ENCODE peak calls at places on chromosomes 6 and 20, in seven cellular contexts. One of them, this sample, is unnamed.

GRCh38 chr6:53979468-53980067 is 131.7 kb upstream of the MLIP start:
- DNase-seq in activated T-helper 2 cell treated with anti-CD3 and anti-CD28 coated beads, Interferon-gamma antibody, Interleukin-2, Interleukin-4, amounts not matched to agents 10 μg/mL and 5 μg/mL and 100 μg/mL, durations not matched to agents 14 hours and 24 hours and 36 hours: no peak
- DNase-seq in RWPE1: peak
- DNase-seq in NCI-H460: peak
- DNase-seq in GDM1: peak
- DNase-seq in cerebellar cortex: peak
- DNase-seq in activated naive CD8-positive, alpha-beta T cell treated with anti-CD3 and anti-CD28 coated beads, Interleukin-2, amount 10 ng/mL, durations not matched to agents 7 days and 5 days: no peak
- DNase-seq in this sample: no peak

GRCh38 chr6:127186889-127187288 is 68.4 kb downstream of the RSPO3 start:
- DNase-seq in activated T-helper 2 cell treated with anti-CD3 and anti-CD28 coated beads, Interferon-gamma antibody, Interleukin-2, Interleukin-4, amounts not matched to agents 10 μg/mL and 5 μg/mL and 100 μg/mL, durations not matched to agents 14 hours and 24 hours and 36 hours: peak
- DNase-seq in RWPE1: no peak
- DNase-seq in NCI-H460: no peak
- DNase-seq in GDM1: no peak
- DNase-seq in cerebellar cortex: no peak
- DNase-seq in activated naive CD8-positive, alpha-beta T cell treated with anti-CD3 and anti-CD28 coated beads, Interleukin-2, amount 10 ng/mL, durations not matched to agents 7 days and 5 days: peak
- DNase-seq in this sample: no peak

GRCh38 chr6:128280066-128280465 is 240.3 kb downstream of the PTPRK start:
- DNase-seq in activated T-helper 2 cell treated with anti-CD3 and anti-CD28 coated beads, Interferon-gamma antibody, Interleukin-2, Interleukin-4, amounts not matched to agents 10 μg/mL and 5 μg/mL and 100 μg/mL, durations not matched to agents 14 hours and 24 hours and 36 hours: no peak
- DNase-seq in RWPE1: no peak
- DNase-seq in NCI-H460: no peak
- DNase-seq in GDM1: no peak
- DNase-seq in cerebellar cortex: no peak
- DNase-seq in activated naive CD8-positive, alpha-beta T cell treated with anti-CD3 and anti-CD28 coated beads, Interleukin-2, amount 10 ng/mL, durations not matched to agents 7 days and 5 days: no peak
- DNase-seq in this sample: no peak

GRCh38 chr6:87558446-87558845 is 31.3 kb downstream of the RARS2 start:
- DNase-seq in activated T-helper 2 cell treated with anti-CD3 and anti-CD28 coated beads, Interferon-gamma antibody, Interleukin-2, Interleukin-4, amounts not matched to agents 10 μg/mL and 5 μg/mL and 100 μg/mL, durations not matched to agents 14 hours and 24 hours and 36 hours: no peak
- DNase-seq in RWPE1: no peak
- DNase-seq in NCI-H460: no peak
- DNase-seq in GDM1: no peak
- DNase-seq in cerebellar cortex: no peak
- DNase-seq in activated naive CD8-positive, alpha-beta T cell treated with anti-CD3 and anti-CD28 coated beads, Interleukin-2, amount 10 ng/mL, durations not matched to agents 7 days and 5 days: no peak
- DNase-seq in this sample: no peak

GRCh38 chr20:36264426-36265246 is 28.4 kb downstream of the AAR2 start:
- DNase-seq in activated T-helper 2 cell treated with anti-CD3 and anti-CD28 coated beads, Interferon-gamma antibody, Interleukin-2, Interleukin-4, amounts not matched to agents 10 μg/mL and 5 μg/mL and 100 μg/mL, durations not matched to agents 14 hours and 24 hours and 36 hours: no peak
- DNase-seq in RWPE1: no peak
- DNase-seq in NCI-H460: no peak
- DNase-seq in GDM1: no peak
- DNase-seq in cerebellar cortex: no peak
- DNase-seq in activated naive CD8-positive, alpha-beta T cell treated with anti-CD3 and anti-CD28 coated beads, Interleukin-2, amount 10 ng/mL, durations not matched to agents 7 days and 5 days: no peak
- DNase-seq in this sample: no peak

GRCh38 chr6:142013875-142014495 is 118.7 kb upstream of the GJE1 start:
- DNase-seq in activated T-helper 2 cell treated with anti-CD3 and anti-CD28 coated beads, Interferon-gamma antibody, Interleukin-2, Interleukin-4, amounts not matched to agents 10 μg/mL and 5 μg/mL and 100 μg/mL, durations not matched to agents 14 hours and 24 hours and 36 hours: no peak
- DNase-seq in RWPE1: no peak
- DNase-seq in NCI-H460: no peak
- DNase-seq in GDM1: no peak
- DNase-seq in cerebellar cortex: no peak
- DNase-seq in activated naive CD8-positive, alpha-beta T cell treated with anti-CD3 and anti-CD28 coated beads, Interleukin-2, amount 10 ng/mL, durations not matched to agents 7 days and 5 days: no peak
- DNase-seq in this sample: no peak

GRCh38 chr6:149235130-149235561 is 82.4 kb upstream of the TAB2 start:
- DNase-seq in activated T-helper 2 cell treated with anti-CD3 and anti-CD28 coated beads, Interferon-gamma antibody, Interleukin-2, Interleukin-4, amounts not matched to agents 10 μg/mL and 5 μg/mL and 100 μg/mL, durations not matched to agents 14 hours and 24 hours and 36 hours: no peak
- DNase-seq in RWPE1: peak
- DNase-seq in NCI-H460: peak
- DNase-seq in GDM1: peak
- DNase-seq in cerebellar cortex: no peak
- DNase-seq in activated naive CD8-positive, alpha-beta T cell treated with anti-CD3 and anti-CD28 coated beads, Interleukin-2, amount 10 ng/mL, durations not matched to agents 7 days and 5 days: no peak
- DNase-seq in this sample: no peak

GRCh38 chr6:78589426-78589825 is 277.9 kb upstream of the IRAK1BP1 start:
- DNase-seq in activated T-helper 2 cell treated with anti-CD3 and anti-CD28 coated beads, Interferon-gamma antibody, Interleukin-2, Interleukin-4, amounts not matched to agents 10 μg/mL and 5 μg/mL and 100 μg/mL, durations not matched to agents 14 hours and 24 hours and 36 hours: no peak
- DNase-seq in RWPE1: no peak
- DNase-seq in NCI-H460: no peak
- DNase-seq in GDM1: no peak
- DNase-seq in cerebellar cortex: no peak
- DNase-seq in activated naive CD8-positive, alpha-beta T cell treated with anti-CD3 and anti-CD28 coated beads, Interleukin-2, amount 10 ng/mL, durations not matched to agents 7 days and 5 days: no peak
- DNase-seq in this sample: no peak